ENCODE peak calls at places on chromosomes 13 and 19, in nine cellular contexts. S is testis; O is activated CD8-positive, alpha-beta T cell treated with anti-CD3 and anti-CD28 coated beads for 36 hours; T is neural crest cell; I is CD8-positive, alpha-beta T cell; J is tibial nerve; B is MCF 10A; Y is neural progenitor cell; P is AG10803. E is an unnamed sample.

GRCh38 chr13:113121183-113121927 is 1.2 kb upstream of the F10 start:
- DNase-seq in S (peak), O (no peak), T (no peak), I (no peak), J (no peak), B (no peak), Y (no peak), P (no peak), E (no peak)

GRCh38 chr13:30818323-30818960 is 83.1 kb downstream of the ALOX5AP start:
- DNase-seq in S (no peak), O (no peak), T (no peak), I (no peak), J (no peak), B (peak), Y (no peak), P (peak), E (no peak)

GRCh38 chr13:50187352-50188029 is 172.2 kb downstream of the KCNRG start:
- DNase-seq in S (no peak), O (no peak), T (no peak), I (no peak), J (no peak), B (no peak), Y (no peak), P (peak), E (no peak)

GRCh38 chr13:64206430-64207225 is 2791.0 kb upstream of the PCDH20 start:
- DNase-seq in S (no peak), O (no peak), T (no peak), I (no peak), J (no peak), B (no peak), Y (peak), P (no peak), E (no peak)

GRCh38 chr13:20354722-20355121 is 122.6 kb upstream of the GJB6 start:
- DNase-seq in S (no peak), O (no peak), T (no peak), I (no peak), J (no peak), B (no peak), Y (no peak), P (no peak), E (no peak)

GRCh38 chr13:32164622-32165268 is 133.2 kb downstream of the FRY start:
- DNase-seq in S (peak), O (peak), T (peak), I (no peak), J (no peak), B (peak), Y (peak), P (peak), E (no peak)

GRCh38 chr19:14112809-14113385 is 4.7 kb downstream of the PRKACA start:
- DNase-seq in S (peak), O (no peak), T (no peak), I (no peak), J (peak), B (no peak), Y (no peak), P (no peak), E (no peak)

GRCh38 chr19:49677232-49677881 is at the start of gene PRMT1:
- DNase-seq in S (no peak), O (no peak), T (peak), I (peak), J (no peak), B (no peak), Y (no peak), P (no peak), E (no peak)

GRCh38 chr13:40518481-40518882 is 148.0 kb downstream of the FOXO1 start:
- DNase-seq in S (no peak), O (peak), T (no peak), I (no peak), J (no peak), B (peak), Y (no peak), P (no peak), E (no peak)

GRCh38 chr19:4186087-4186993 is 3.9 kb downstream of the ANKRD24 start:
- DNase-seq in S (peak), O (peak), T (peak), I (peak), J (peak), B (peak), Y (peak), P (peak), E (peak)

GRCh38 chr13:20616059-20616797 is 49.3 kb downstream of the IFT88 start:
- DNase-seq in S (no peak), O (no peak), T (no peak), I (no peak), J (no peak), B (peak), Y (no peak), P (peak), E (no peak)

GRCh38 chr19:27793128-27793643 is 1419.8 kb downstream of the UQCRFS1 start:
- DNase-seq in S (peak), O (peak), T (no peak), I (peak), J (peak), B (peak), Y (peak), P (peak), E (peak)

GRCh38 chr13:100139822-100140221 is 50.9 kb downstream of the PCCA start:
- DNase-seq in S (no peak), O (no peak), T (no peak), I (no peak), J (no peak), B (no peak), Y (no peak), P (peak), E (no peak)

GRCh38 chr13:53075356-53076041 is 46.9 kb downstream of the OLFM4 start:
- DNase-seq in S (no peak), O (no peak), T (no peak), I (no peak), J (no peak), B (no peak), Y (no peak), P (no peak), E (no peak)

GRCh38 chr19:12983561-12984142 is 11.6 kb upstream of the NFIX start:
- DNase-seq in S (peak), O (peak), T (peak), I (peak), J (peak), B (peak), Y (peak), P (peak), E (peak)

DNA sequence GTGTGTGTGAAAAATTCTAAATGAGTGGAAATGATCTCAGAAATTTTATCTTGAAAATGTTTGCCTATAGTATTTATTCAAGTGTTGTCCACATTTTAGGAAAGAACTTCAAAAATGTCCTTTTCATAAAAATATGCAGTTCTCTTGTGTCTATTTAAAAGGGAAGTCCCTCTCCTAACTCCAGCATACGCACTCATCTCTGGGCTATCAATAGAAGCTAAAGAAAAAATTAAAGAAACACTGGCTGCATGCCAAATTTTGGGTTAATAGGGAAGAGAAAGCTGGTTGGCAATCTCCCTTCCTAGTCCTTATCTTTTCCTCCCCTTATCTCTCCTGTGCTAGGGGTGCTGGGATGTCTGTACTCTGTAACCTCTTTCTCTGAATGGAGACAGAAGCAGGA is 313.3 kb downstream of the ENOX1 start:
- DNase-seq in S (no peak), O (no peak), T (no peak), I (no peak), J (no peak), B (no peak), Y (no peak), P (no peak), E (no peak)
- TF ChIP-seq CTCF in S (no peak), O (no peak), T (no peak), I (no peak), J (no peak), B (no peak), Y (no peak), P (no peak), E (no peak)

GRCh38 chr19:11321206-11322126 is 18.0 kb downstream of the RAB3D start:
- DNase-seq in S (no peak), O (no peak), T (no peak), I (no peak), J (no peak), B (no peak), Y (no peak), P (no peak), E (no peak)
- TF ChIP-seq CTCF in S (no peak), O (no peak), T (no peak), I (no peak), J (no peak), B (no peak), Y (no peak), P (no peak), E (no peak)

GRCh38 chr19:6219147-6219525 is 60.6 kb downstream of the MLLT1 start:
- DNase-seq in S (no peak), O (no peak), T (no peak), I (no peak), J (no peak), B (no peak), Y (no peak), P (no peak), E (no peak)
- TF ChIP-seq CTCF in S (no peak), O (no peak), T (no peak), I (no peak), J (no peak), B (no peak), Y (no peak), P (no peak), E (no peak)

DNA sequence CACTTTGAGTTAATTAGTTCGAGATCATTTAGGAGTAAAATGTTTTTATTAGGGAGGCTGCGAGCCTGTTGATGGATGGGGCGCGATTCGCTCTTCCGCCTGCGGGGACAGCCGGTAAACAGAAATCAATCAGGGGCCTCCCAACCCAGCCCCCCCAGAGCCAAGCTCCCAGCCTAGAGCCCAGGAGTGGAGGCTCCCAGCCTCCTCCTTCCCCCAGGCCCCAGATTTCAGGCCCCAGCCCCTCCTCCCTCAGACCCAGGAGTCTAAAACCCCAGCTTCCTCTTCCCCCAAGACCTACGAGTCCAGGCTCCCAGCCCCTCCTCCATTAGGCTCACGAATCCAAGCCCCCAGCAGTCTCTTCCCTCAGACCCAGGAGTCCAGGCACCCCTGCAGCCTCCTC is 9.7 kb upstream of the ERFL start:
- DNase-seq in S (no peak), O (no peak), T (no peak), I (no peak), J (no peak), B (no peak), Y (no peak), P (no peak), E (no peak)
- TF ChIP-seq CTCF in S (no peak), O (peak), T (no peak), I (no peak), J (no peak), B (peak), Y (peak), P (no peak), E (no peak)

E was measured in D721Med.